ENCODE peak calls at places on chromosomes 16 and 17, in five cellular contexts. G is lower leg skin, M is tibial nerve, R is neural progenitor cell, T is ovary. B is an unnamed sample.

GRCh38 chr16:82646504-82646903 is 19.7 kb downstream of the CDH13 start:
- DNase-seq in R (no peak), G (no peak), M (no peak), T (no peak), B (no peak)

GRCh38 chr17:17900615-17901520 is 64.1 kb upstream of the SREBF1 start:
- DNase-seq in R (no peak), G (peak; percentile 96), T (peak; percentile 94), M (peak; percentile 94), B (peak; percentile 93)

GRCh38 chr17:50466371-50467113 is 2.1 kb downstream of the CHAD start:
- DNase-seq in T (no peak), M (no peak), G (no peak), R (no peak), B (no peak)

GRCh38 chr16:46859719-46860152 is 24.4 kb upstream of the GPT2 start:
- DNase-seq in G (no peak), R (no peak), M (no peak), T (no peak), B (no peak)

GRCh38 chr17:69916761-69917160 is 158.3 kb upstream of the KCNJ16 start:
- DNase-seq in R (peak; percentile 20), T (no peak), G (no peak), M (no peak), B (no peak)

GRCh38 chr17:80327518-80327917 is 66.9 kb downstream of the RNF213 start:
- DNase-seq in R (no peak), T (no peak), G (no peak), M (no peak), B (no peak)

GRCh38 chr16:20937736-20938135 is 37.2 kb downstream of the LYRM1 start:
- DNase-seq in M (no peak), G (no peak), R (no peak), T (no peak), B (no peak)

GRCh38 chr16:58339452-58339938 is 44.7 kb upstream of the PRSS54 start:
- DNase-seq in G (no peak), R (peak; percentile 51), T (no peak), M (no peak), B (no peak)

GRCh38 chr17:57622886-57623433 is 122.1 kb downstream of the CCDC182 start:
- DNase-seq in R (no peak), G (no peak), M (no peak), T (no peak), B (no peak)

GRCh38 chr17:77420804-77421634 is 280.2 kb downstream of the SEC14L1 start:
- DNase-seq in G (no peak), T (peak; percentile 82), R (peak; percentile 63), M (no peak), B (no peak)

GRCh38 chr17:44492706-44493272 is 10.4 kb downstream of the GPATCH8 start:
- DNase-seq in T (no peak), M (no peak), R (no peak), G (no peak), B (peak; percentile 46)

GRCh38 chr17:44804301-44805061 is 25.6 kb downstream of the GJC1 start:
- DNase-seq in T (no peak), R (no peak), M (peak; percentile 48), G (peak; percentile 54), B (no peak)

GRCh38 chr17:39820987-39821386 is 43.1 kb downstream of the IKZF3 start:
- DNase-seq in R (no peak), G (no peak), T (no peak), M (no peak), B (no peak)

GRCh38 chr17:28717578-28718316 is at the start of gene RAB34:
- DNase-seq in R (peak; percentile 99), G (peak; percentile 94), M (peak; percentile 63), T (peak; percentile 88), B (peak; percentile 96)

GRCh38 chr17:47727704-47728036 is 5.4 kb upstream of the TBX21 start:
- DNase-seq in M (no peak), G (no peak), T (no peak), R (no peak), B (no peak)

GRCh38 chr16:56923481-56923880 is 8.5 kb upstream of the HERPUD1 start:
- DNase-seq in G (no peak), T (no peak), M (no peak), R (no peak), B (no peak)

GRCh38 chr16:84826558-84826941 is 6.8 kb downstream of the CRISPLD2 start:
- DNase-seq in M (no peak), G (no peak), R (no peak), T (peak; percentile 83), B (no peak)

GRCh38 chr17:76270127-76270592 is 5.0 kb downstream of the UBALD2 start:
- DNase-seq in G (peak; percentile 87), R (no peak), M (no peak), T (no peak), B (no peak)

GRCh38 chr16:31376705-31377104 is 16.4 kb upstream of the ITGAD start:
- DNase-seq in T (no peak), G (no peak), M (no peak), R (no peak), B (no peak)

GRCh38 chr16:49458656-49459445 is 85.2 kb downstream of the C16orf78 start:
- DNase-seq in G (peak; percentile 62), T (peak; percentile 1), R (no peak), M (no peak), B (peak; percentile 69)

GRCh38 chr16:89168381-89169189 is 3.0 kb upstream of the CDH15 start:
- DNase-seq in R (no peak), G (no peak), M (no peak), T (no peak), B (no peak)

GRCh38 chr17:7955414-7956042 is 23.5 kb downstream of the CNTROB start:
- DNase-seq in M (no peak), R (no peak), G (peak; percentile 15), T (no peak), B (no peak)

GRCh38 chr17:28256881-28257280 is 62.1 kb upstream of the TMEM97 start:
- DNase-seq in M (no peak), T (no peak), R (no peak), G (no peak), B (no peak)

GRCh38 chr16:29974291-29975133 is 844 bp downstream of the TAOK2 start:
- DNase-seq in R (peak; percentile 36), G (no peak), T (no peak), M (no peak), B (no peak)

GRCh38 chr17:66915204-66915611 is 49.3 kb upstream of the CACNG4 start:
- DNase-seq in R (peak; percentile 35), T (no peak), M (no peak), G (no peak), B (no peak)

GRCh38 chr17:57946798-57947358 is 8.3 kb downstream of the CUEDC1 start:
- DNase-seq in R (no peak), T (peak; percentile 48), M (no peak), G (no peak), B (no peak)

GRCh38 chr16:69112285-69113129 is 7.1 kb downstream of the HAS3 start:
- DNase-seq in G (peak; percentile 82), T (no peak), R (peak; percentile 84), M (peak; percentile 32), B (no peak)

GRCh38 chr16:12535535-12536411 is 267.9 kb downstream of the CPPED1 start:
- DNase-seq in G (no peak), M (no peak), T (no peak), R (peak; percentile 88), B (no peak)

GRCh38 chr17:69018022-69018615 is 42.6 kb downstream of the ABCA9 start:
- DNase-seq in G (no peak), R (no peak), T (no peak), M (no peak), B (no peak)

GRCh38 chr16:546909-547770 is 13.1 kb upstream of the PRR35 start:
- DNase-seq in G (no peak), R (peak; percentile 82), M (peak; percentile 55), T (peak; percentile 88), B (no peak)

GRCh38 chr16:15650019-15650697 is at the start of gene NDE1:
- DNase-seq in M (peak; percentile 82), R (peak; percentile 98), G (peak; percentile 99), T (peak; percentile 87), B (peak; percentile 96)
- TF ChIP-seq CTCF in M (no peak), R (no peak), G (no peak), T (no peak), B (no peak)

DNA sequence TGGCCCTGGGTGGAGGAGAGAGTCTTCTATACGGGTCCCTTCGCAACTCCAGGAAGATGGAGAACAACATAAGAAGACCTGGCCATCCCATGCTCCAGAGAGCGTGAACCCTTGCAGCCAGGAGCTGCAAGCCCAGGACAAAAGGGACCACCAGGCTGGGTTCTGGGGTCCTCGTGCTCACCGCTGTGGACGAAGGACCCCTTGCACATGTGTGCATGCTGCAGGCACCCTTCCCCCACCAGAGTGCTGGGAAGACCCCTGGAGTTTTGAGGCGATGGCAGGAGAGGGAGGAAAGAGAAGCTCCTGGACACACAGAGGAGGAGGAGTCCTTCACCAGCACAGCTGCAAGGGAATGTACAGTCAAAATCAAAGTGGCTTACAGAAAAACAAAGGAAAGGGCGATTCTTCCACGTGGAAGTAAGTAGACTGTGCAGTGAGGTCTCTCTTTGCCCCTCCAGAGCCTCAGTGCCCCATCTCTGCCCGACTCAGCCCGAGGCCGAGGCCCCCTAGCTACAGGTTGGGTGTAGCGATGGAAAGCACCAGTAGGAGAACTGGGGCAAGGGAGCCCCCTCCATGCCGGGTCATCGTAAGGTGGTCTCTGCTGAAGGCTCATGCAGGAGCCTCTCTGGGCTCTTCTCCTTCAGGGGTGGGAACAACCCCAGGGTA is 51.3 kb downstream of the PIMREG start:
- DNase-seq in T (no peak), M (no peak), G (peak; percentile 50), R (no peak), B (no peak)
- TF ChIP-seq CTCF in T (no peak), M (no peak), G (no peak), R (peak; percentile 35), B (no peak)

GRCh38 chr16:66928702-66929388 is 3.5 kb upstream of the RRAD start:
- DNase-seq in R (peak; percentile 58), G (no peak), M (no peak), T (no peak), B (no peak)
- TF ChIP-seq CTCF in R (peak; percentile 45), G (no peak), M (peak; percentile 15), T (peak; percentile 17), B (peak; percentile 49)

DNA sequence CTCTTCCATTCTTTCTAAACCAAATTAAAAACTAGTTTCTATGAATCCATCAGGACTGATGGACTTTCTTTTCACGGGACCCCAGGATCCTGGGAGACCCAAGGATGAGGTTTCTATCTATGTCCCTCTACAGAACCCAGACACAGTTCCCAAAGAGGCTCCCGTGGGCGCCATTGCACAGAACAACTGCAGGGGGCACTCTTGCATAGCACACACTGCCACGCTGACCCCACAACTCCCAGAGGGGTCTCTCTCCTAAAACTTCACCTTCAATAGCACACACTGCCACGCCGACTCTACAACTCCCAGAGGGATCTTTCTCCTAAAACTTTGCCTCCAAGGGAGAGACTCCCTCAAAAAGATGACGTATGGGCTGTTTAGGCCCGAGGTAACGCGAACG is 9.0 kb downstream of the ABR start:
- DNase-seq in R (no peak), G (no peak), T (no peak), M (no peak), B (no peak)
- TF ChIP-seq CTCF in R (peak; percentile 53), G (no peak), T (no peak), M (no peak), B (peak; percentile 19)

GRCh38 chr17:42743595-42744282 is 1.1 kb downstream of the EZH1 start:
- DNase-seq in M (no peak), T (no peak), G (no peak), R (no peak), B (no peak)

GRCh38 chr17:42748906-42749798 is 4.3 kb upstream of the EZH1 start:
- DNase-seq in G (no peak), R (no peak), M (peak; percentile 72), T (no peak), B (no peak)

GRCh38 chr17:42748202-42748905 is 3.5 kb upstream of the EZH1 start:
- DNase-seq in R (no peak), T (peak; percentile 49), G (no peak), M (peak; percentile 81), B (no peak)

GRCh38 chr17:42744283-42744805 is 496 bp downstream of the EZH1 start:
- DNase-seq in G (peak; percentile 95), M (peak; percentile 69), T (peak; percentile 80), R (no peak), B (no peak)

GRCh38 chr17:42744806-42745617 is at the start of gene EZH1:
- DNase-seq in R (peak; percentile 98), M (peak; percentile 78), G (peak; percentile 97), T (peak; percentile 91), B (peak; percentile 98)
- TF ChIP-seq CTCF in R (no peak), M (no peak), G (no peak), T (peak; percentile 48), B (no peak)